ENCODE peak calls at places on chromosomes 12 and 14, in six cellular contexts. One of them, this sample, is unnamed.

GRCh38 chr12:68665016-68665569 is 21.7 kb upstream of the NUP107 start:
- DNase-seq in cardiac fibroblast: peak
- DNase-seq in IMR-90: no peak
- DNase-seq in mucosa of descending colon: no peak
- DNase-seq in ovary: no peak
- DNase-seq in CD8-positive, alpha-beta T cell: no peak
- DNase-seq in this sample: peak

GRCh38 chr12:45290218-45290609 is 74.3 kb downstream of the ANO6 start:
- DNase-seq in cardiac fibroblast: peak
- DNase-seq in IMR-90: peak
- DNase-seq in ovary: no peak
- DNase-seq in mucosa of descending colon: no peak
- DNase-seq in CD8-positive, alpha-beta T cell: no peak
- DNase-seq in this sample: peak

GRCh38 chr12:75837700-75838099 is 193.9 kb downstream of the PHLDA1 start:
- DNase-seq in IMR-90: no peak
- DNase-seq in CD8-positive, alpha-beta T cell: no peak
- DNase-seq in cardiac fibroblast: no peak
- DNase-seq in ovary: no peak
- DNase-seq in mucosa of descending colon: no peak
- DNase-seq in this sample: no peak

GRCh38 chr14:77498120-77498979 is at the start of gene ISM2:
- DNase-seq in ovary: no peak
- DNase-seq in cardiac fibroblast: peak
- DNase-seq in mucosa of descending colon: no peak
- DNase-seq in IMR-90: peak
- DNase-seq in CD8-positive, alpha-beta T cell: peak
- DNase-seq in this sample: peak

GRCh38 chr12:16946691-16947090 is 340.7 kb upstream of the LMO3 start:
- DNase-seq in IMR-90: no peak
- DNase-seq in ovary: no peak
- DNase-seq in mucosa of descending colon: no peak
- DNase-seq in CD8-positive, alpha-beta T cell: no peak
- DNase-seq in cardiac fibroblast: no peak
- DNase-seq in this sample: no peak

GRCh38 chr14:77498984-77499527 is 440 bp upstream of the ISM2 start:
- DNase-seq in IMR-90: no peak
- DNase-seq in mucosa of descending colon: no peak
- DNase-seq in cardiac fibroblast: no peak
- DNase-seq in ovary: no peak
- DNase-seq in CD8-positive, alpha-beta T cell: no peak
- DNase-seq in this sample: no peak

GRCh38 chr12:12840500-12840899 is 27.4 kb downstream of the DDX47 start:
- DNase-seq in CD8-positive, alpha-beta T cell: no peak
- DNase-seq in cardiac fibroblast: no peak
- DNase-seq in IMR-90: no peak
- DNase-seq in mucosa of descending colon: no peak
- DNase-seq in ovary: no peak
- DNase-seq in this sample: no peak

GRCh38 chr12:108727868-108728735 is 3.2 kb downstream of the CORO1C start:
- DNase-seq in IMR-90: no peak
- DNase-seq in ovary: no peak
- DNase-seq in cardiac fibroblast: no peak
- DNase-seq in mucosa of descending colon: no peak
- DNase-seq in CD8-positive, alpha-beta T cell: no peak
- DNase-seq in this sample: no peak

GRCh38 chr12:122449317-122449716 is 26.8 kb upstream of the CLIP1 start:
- DNase-seq in ovary: no peak
- DNase-seq in IMR-90: peak
- DNase-seq in CD8-positive, alpha-beta T cell: no peak
- DNase-seq in mucosa of descending colon: no peak
- DNase-seq in cardiac fibroblast: peak
- DNase-seq in this sample: peak

GRCh38 chr12:76863005-76863670 is 15.7 kb downstream of the CSRP2 start:
- DNase-seq in IMR-90: peak
- DNase-seq in ovary: no peak
- DNase-seq in mucosa of descending colon: no peak
- DNase-seq in cardiac fibroblast: peak
- DNase-seq in CD8-positive, alpha-beta T cell: no peak
- DNase-seq in this sample: peak

GRCh38 chr12:39804479-39805241 is 185.1 kb upstream of the ABCD2 start:
- DNase-seq in ovary: no peak
- DNase-seq in IMR-90: no peak
- DNase-seq in cardiac fibroblast: no peak
- DNase-seq in CD8-positive, alpha-beta T cell: no peak
- DNase-seq in mucosa of descending colon: no peak
- DNase-seq in this sample: peak

GRCh38 chr12:1509703-1510395 is 84.5 kb downstream of the FBXL14 start:
- DNase-seq in CD8-positive, alpha-beta T cell: no peak
- DNase-seq in ovary: no peak
- DNase-seq in mucosa of descending colon: no peak
- DNase-seq in IMR-90: no peak
- DNase-seq in cardiac fibroblast: no peak
- DNase-seq in this sample: no peak

GRCh38 chr12:77841467-77842054 is 10.9 kb downstream of the NAV3 start:
- DNase-seq in cardiac fibroblast: peak
- DNase-seq in CD8-positive, alpha-beta T cell: no peak
- DNase-seq in IMR-90: no peak
- DNase-seq in mucosa of descending colon: no peak
- DNase-seq in ovary: peak
- DNase-seq in this sample: peak

GRCh38 chr12:62739266-62739831 is 195.6 kb downstream of the PPM1H start:
- DNase-seq in CD8-positive, alpha-beta T cell: no peak
- DNase-seq in ovary: no peak
- DNase-seq in mucosa of descending colon: no peak
- DNase-seq in IMR-90: no peak
- DNase-seq in cardiac fibroblast: no peak
- DNase-seq in this sample: no peak

GRCh38 chr14:49193365-49194050 is 392.7 kb downstream of the RPS29 start:
- DNase-seq in mucosa of descending colon: no peak
- DNase-seq in IMR-90: no peak
- DNase-seq in CD8-positive, alpha-beta T cell: no peak
- DNase-seq in ovary: no peak
- DNase-seq in cardiac fibroblast: no peak
- DNase-seq in this sample: no peak

GRCh38 chr12:4303750-4304149 is 17.3 kb upstream of the TIGAR start:
- DNase-seq in CD8-positive, alpha-beta T cell: no peak
- DNase-seq in ovary: no peak
- DNase-seq in cardiac fibroblast: no peak
- DNase-seq in mucosa of descending colon: no peak
- DNase-seq in IMR-90: no peak
- DNase-seq in this sample: no peak

GRCh38 chr14:89214221-89214965 is 202.6 kb downstream of the FOXN3 start:
- DNase-seq in mucosa of descending colon: peak
- DNase-seq in CD8-positive, alpha-beta T cell: no peak
- DNase-seq in IMR-90: no peak
- DNase-seq in cardiac fibroblast: peak
- DNase-seq in ovary: no peak
- DNase-seq in this sample: no peak

GRCh38 chr12:68798880-68799229 is 9.1 kb upstream of the MDM2 start:
- DNase-seq in CD8-positive, alpha-beta T cell: no peak
- DNase-seq in mucosa of descending colon: no peak
- DNase-seq in ovary: no peak
- DNase-seq in cardiac fibroblast: no peak
- DNase-seq in IMR-90: no peak
- DNase-seq in this sample: no peak

GRCh38 chr12:117042171-117042809 is 56.9 kb downstream of the TESC start:
- DNase-seq in CD8-positive, alpha-beta T cell: no peak
- DNase-seq in IMR-90: peak
- DNase-seq in ovary: no peak
- DNase-seq in mucosa of descending colon: peak
- DNase-seq in cardiac fibroblast: peak
- DNase-seq in this sample: no peak

GRCh38 chr14:89143595-89143994 is 273.4 kb downstream of the FOXN3 start:
- DNase-seq in mucosa of descending colon: no peak
- DNase-seq in ovary: no peak
- DNase-seq in cardiac fibroblast: no peak
- DNase-seq in CD8-positive, alpha-beta T cell: no peak
- DNase-seq in IMR-90: no peak
- DNase-seq in this sample: no peak

GRCh38 chr12:53224897-53225634 is 6.9 kb downstream of the RARG start:
- DNase-seq in CD8-positive, alpha-beta T cell: no peak
- DNase-seq in ovary: no peak
- DNase-seq in cardiac fibroblast: no peak
- DNase-seq in IMR-90: no peak
- DNase-seq in mucosa of descending colon: no peak
- DNase-seq in this sample: no peak

GRCh38 chr12:53225635-53226424 is 6.2 kb downstream of the RARG start:
- DNase-seq in cardiac fibroblast: no peak
- DNase-seq in mucosa of descending colon: no peak
- DNase-seq in CD8-positive, alpha-beta T cell: no peak
- DNase-seq in IMR-90: no peak
- DNase-seq in ovary: no peak
- DNase-seq in this sample: no peak

GRCh38 chr12:53223006-53223305 is 9.1 kb downstream of the RARG start:
- DNase-seq in IMR-90: no peak
- DNase-seq in mucosa of descending colon: no peak
- DNase-seq in cardiac fibroblast: no peak
- DNase-seq in CD8-positive, alpha-beta T cell: no peak
- DNase-seq in ovary: no peak
- DNase-seq in this sample: no peak

GRCh38 chr12:53223391-53224267 is 8.4 kb downstream of the RARG start:
- DNase-seq in cardiac fibroblast: peak
- DNase-seq in CD8-positive, alpha-beta T cell: peak
- DNase-seq in mucosa of descending colon: no peak
- DNase-seq in IMR-90: peak
- DNase-seq in ovary: peak
- DNase-seq in this sample: peak

DNA sequence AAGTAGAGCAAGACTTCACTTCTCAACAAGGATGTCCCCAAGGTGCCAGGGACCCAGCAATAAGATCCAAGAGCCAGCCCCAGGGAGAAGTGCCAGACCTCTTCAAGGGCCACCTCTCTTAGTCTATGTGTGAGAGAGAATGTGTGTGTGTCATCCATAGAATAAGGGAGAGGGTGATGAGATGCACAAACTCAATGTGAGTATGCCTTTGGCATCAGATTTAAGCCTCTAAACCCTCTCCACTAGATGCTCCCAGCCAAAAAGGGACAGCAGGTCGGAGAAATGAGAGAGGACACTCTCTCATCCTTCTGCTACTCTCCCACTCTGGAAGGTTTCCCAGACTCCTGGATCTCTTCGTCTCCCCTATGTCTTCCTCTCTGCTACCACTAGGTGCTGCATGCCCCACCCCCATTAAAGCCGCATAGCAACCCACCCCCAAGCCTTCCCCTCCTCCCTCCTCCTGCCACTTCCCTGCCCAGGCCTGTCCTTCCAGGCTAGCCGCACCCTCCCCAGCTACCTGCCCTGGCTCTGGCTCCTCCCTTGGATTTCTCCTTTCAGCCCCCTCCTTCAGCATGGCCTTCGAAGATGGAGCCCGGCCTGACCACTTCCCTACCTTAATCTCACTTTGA is 7.6 kb downstream of the RARG start:
- DNase-seq in IMR-90: no peak
- DNase-seq in cardiac fibroblast: no peak
- DNase-seq in ovary: no peak
- DNase-seq in mucosa of descending colon: no peak
- DNase-seq in CD8-positive, alpha-beta T cell: no peak
- DNase-seq in this sample: no peak
- TF ChIP-seq CTCF in IMR-90: peak
- TF ChIP-seq CTCF in cardiac fibroblast: peak
- TF ChIP-seq CTCF in ovary: no peak
- TF ChIP-seq CTCF in mucosa of descending colon: no peak
- TF ChIP-seq CTCF in CD8-positive, alpha-beta T cell: no peak
- TF ChIP-seq CTCF in this sample: peak

GRCh38 chr14:20662968-20663731 is 21.2 kb upstream of the RNASE4 start:
- DNase-seq in IMR-90: peak
- DNase-seq in CD8-positive, alpha-beta T cell: peak
- DNase-seq in ovary: peak
- DNase-seq in cardiac fibroblast: peak
- DNase-seq in mucosa of descending colon: peak
- DNase-seq in this sample: peak
- H3K4me3 ChIP-seq in IMR-90: no peak
- H3K4me3 ChIP-seq in CD8-positive, alpha-beta T cell: peak
- H3K4me3 ChIP-seq in ovary: peak
- H3K4me3 ChIP-seq in cardiac fibroblast: peak
- H3K4me3 ChIP-seq in mucosa of descending colon: no peak
- H3K4me3 ChIP-seq in this sample: no peak

DNA sequence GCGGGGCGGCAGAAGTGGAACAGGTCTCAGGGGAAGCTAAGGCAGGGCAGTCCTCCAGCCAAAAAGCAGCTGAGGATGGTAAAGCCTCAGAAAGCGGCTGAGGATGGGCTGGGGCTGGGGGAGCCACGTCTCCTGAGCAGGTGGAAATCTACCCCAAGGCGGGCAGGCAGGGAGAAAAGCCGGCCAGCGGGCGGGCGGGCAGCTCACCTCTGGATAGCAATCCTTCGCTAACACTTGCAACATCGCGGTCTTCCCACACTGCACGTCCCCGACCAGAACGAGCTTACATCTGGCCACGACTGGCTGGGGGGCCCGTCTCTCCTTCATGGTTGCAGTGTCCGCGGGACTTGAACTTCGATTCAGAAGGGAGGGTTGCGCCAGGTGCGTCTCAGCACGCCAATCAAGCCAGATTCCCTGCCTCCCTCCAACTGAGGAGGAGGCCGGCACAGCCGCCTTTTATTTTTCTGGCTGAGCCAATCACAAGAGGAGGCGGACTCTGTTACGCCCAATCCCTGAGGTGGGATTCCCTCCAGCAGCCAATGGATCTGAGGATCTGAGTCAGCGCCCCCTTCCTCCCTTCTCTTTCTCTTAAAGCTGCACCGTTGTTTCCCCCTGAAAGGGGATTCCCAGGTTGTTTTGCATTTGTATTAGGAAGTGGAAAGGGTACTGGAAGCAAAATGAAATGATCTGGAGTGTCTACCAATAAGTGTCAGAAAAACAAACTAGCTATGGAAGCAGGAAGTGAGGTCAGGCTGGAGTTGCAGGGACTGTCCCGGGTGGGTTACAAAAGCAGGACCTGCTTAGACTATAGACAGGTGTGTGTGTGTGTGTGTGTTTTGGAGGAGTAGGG is at the start of gene RND1:
- DNase-seq in ovary: peak
- DNase-seq in IMR-90: peak
- DNase-seq in cardiac fibroblast: peak
- DNase-seq in CD8-positive, alpha-beta T cell: peak
- DNase-seq in mucosa of descending colon: peak
- DNase-seq in this sample: peak
- TF ChIP-seq CTCF in ovary: no peak
- TF ChIP-seq CTCF in IMR-90: no peak
- TF ChIP-seq CTCF in cardiac fibroblast: no peak
- TF ChIP-seq CTCF in CD8-positive, alpha-beta T cell: no peak
- TF ChIP-seq CTCF in mucosa of descending colon: no peak
- TF ChIP-seq CTCF in this sample: peak

DNA sequence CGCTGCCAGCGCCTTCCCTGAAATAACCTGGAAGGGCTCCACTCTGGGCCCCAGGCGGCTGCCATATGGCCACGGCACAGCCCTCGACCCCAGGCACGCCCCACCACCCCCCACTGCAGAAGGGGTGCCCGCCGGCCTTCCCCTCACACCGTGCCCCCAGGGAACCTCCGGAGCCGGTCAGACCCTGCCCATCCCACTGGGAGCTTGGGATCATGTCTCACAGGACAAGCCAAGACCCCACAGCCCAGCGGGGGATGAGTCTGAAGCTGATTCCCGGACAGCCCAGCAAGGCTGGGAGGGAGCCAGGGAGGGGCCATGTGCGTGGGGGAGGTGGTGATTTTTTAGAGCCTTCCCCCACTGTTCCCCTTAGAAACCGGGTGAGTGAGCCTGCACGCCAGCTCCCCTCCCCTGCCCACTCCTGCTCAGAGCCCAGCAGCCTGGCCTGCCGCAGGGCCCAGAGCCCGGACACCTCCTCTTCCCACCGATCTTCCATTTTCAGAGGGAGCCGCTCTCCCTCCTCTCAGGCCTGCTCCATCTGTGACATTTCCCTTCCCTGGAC is 1.4 kb downstream of the RIMBP2 start:
- DNase-seq in ovary: peak
- DNase-seq in cardiac fibroblast: no peak
- DNase-seq in mucosa of descending colon: no peak
- DNase-seq in CD8-positive, alpha-beta T cell: no peak
- DNase-seq in IMR-90: no peak
- DNase-seq in this sample: no peak
- H3K4me3 ChIP-seq in ovary: peak
- H3K4me3 ChIP-seq in cardiac fibroblast: no peak
- H3K4me3 ChIP-seq in mucosa of descending colon: no peak
- H3K4me3 ChIP-seq in CD8-positive, alpha-beta T cell: no peak
- H3K4me3 ChIP-seq in IMR-90: no peak
- H3K4me3 ChIP-seq in this sample: no peak